ENCODE peak calls at places on chromosome 4, in seven cellular contexts. E, T, Y, J, S, I and Q are unnamed samples.

GRCh38 chr4:13612569-13612968 is 15.0 kb downstream of the BOD1L1 start:
- DNase-seq in E (no peak), T (no peak), Y (no peak), J (no peak), S (no peak), I (no peak), Q (no peak)

GRCh38 chr4:71338846-71339593 is at the start of gene SLC4A4:
- DNase-seq in E (peak), T (peak), Y (no peak), J (no peak), S (no peak), I (no peak), Q (no peak)

GRCh38 chr4:128388352-128388630 is 100.7 kb upstream of the PGRMC2 start:
- DNase-seq in E (no peak), T (peak), Y (no peak), J (no peak), S (no peak), I (no peak), Q (no peak)

GRCh38 chr4:176393306-176394013 is 73.7 kb downstream of the SPCS3 start:
- DNase-seq in E (no peak), T (no peak), Y (no peak), J (no peak), S (no peak), I (no peak), Q (no peak)

GRCh38 chr4:99722006-99722405 is 64.4 kb upstream of the C4orf54 start:
- DNase-seq in E (peak), T (no peak), Y (no peak), J (no peak), S (no peak), I (no peak), Q (no peak)

GRCh38 chr4:147034372-147034771 is 88.7 kb upstream of the TTC29 start:
- DNase-seq in E (no peak), T (peak), Y (no peak), J (no peak), S (no peak), I (no peak), Q (no peak)

GRCh38 chr4:142615324-142615665 is 230.8 kb downstream of the INPP4B start:
- DNase-seq in E (no peak), T (peak), Y (no peak), J (no peak), S (no peak), I (no peak), Q (no peak)

GRCh38 chr4:8188085-8188484 is 11.0 kb upstream of the SH3TC1 start:
- DNase-seq in E (no peak), T (no peak), Y (no peak), J (no peak), S (no peak), I (no peak), Q (no peak)

GRCh38 chr4:7323461-7323871 is 111.3 kb downstream of the PSAPL1 start:
- DNase-seq in E (no peak), T (no peak), Y (no peak), J (no peak), S (no peak), I (no peak), Q (no peak)

GRCh38 chr4:182828678-182829025 is 88.5 kb downstream of the DCTD start:
- DNase-seq in E (no peak), T (no peak), Y (no peak), J (no peak), S (no peak), I (no peak), Q (no peak)

GRCh38 chr4:36187723-36188333 is 56.5 kb downstream of the ARAP2 start:
- DNase-seq in E (peak), T (peak), Y (no peak), J (no peak), S (no peak), I (no peak), Q (no peak)

GRCh38 chr4:24140892-24141291 is 251.0 kb upstream of the PPARGC1A start:
- DNase-seq in E (no peak), T (no peak), Y (no peak), J (no peak), S (no peak), I (no peak), Q (no peak)

GRCh38 chr4:16205298-16206164 is 20.7 kb downstream of the TAPT1 start:
- DNase-seq in E (peak), T (no peak), Y (no peak), J (no peak), S (no peak), I (no peak), Q (no peak)

GRCh38 chr4:141132689-141133145 is 552 bp downstream of the RNF150 start:
- DNase-seq in E (peak), T (peak), Y (no peak), J (no peak), S (no peak), I (no peak), Q (no peak)

GRCh38 chr4:134202557-134202956 is 968 bp upstream of the PABPC4L start:
- DNase-seq in E (no peak), T (peak), Y (no peak), J (no peak), S (no peak), I (no peak), Q (no peak)

GRCh38 chr4:18020145-18020670 is 1.3 kb downstream of the LCORL start:
- DNase-seq in E (peak), T (peak), Y (no peak), J (peak), S (peak), I (no peak), Q (no peak)

GRCh38 chr4:18021720-18022571 is at the start of gene LCORL:
- DNase-seq in E (peak), T (peak), Y (peak), J (peak), S (peak), I (peak), Q (peak)

GRCh38 chr4:18021470-18021719 is 160 bp downstream of the LCORL start:
- DNase-seq in E (no peak), T (peak), Y (no peak), J (no peak), S (no peak), I (no peak), Q (no peak)

GRCh38 chr4:18022572-18023039 is 1.1 kb upstream of the LCORL start:
- DNase-seq in E (no peak), T (no peak), Y (no peak), J (no peak), S (peak), I (no peak), Q (no peak)

GRCh38 chr4:18020671-18021469 is 685 bp downstream of the LCORL start:
- DNase-seq in E (peak), T (peak), Y (peak), J (peak), S (peak), I (peak), Q (peak)
- TF ChIP-seq CTCF in E (no peak), T (no peak), Y (peak), J (no peak), S (peak), I (no peak), Q (no peak)

GRCh38 chr4:46329118-46329976 is 60.6 kb downstream of the GABRA2 start:
- DNase-seq in E (peak), T (peak), Y (no peak), J (no peak), S (peak), I (no peak), Q (no peak)

DNA sequence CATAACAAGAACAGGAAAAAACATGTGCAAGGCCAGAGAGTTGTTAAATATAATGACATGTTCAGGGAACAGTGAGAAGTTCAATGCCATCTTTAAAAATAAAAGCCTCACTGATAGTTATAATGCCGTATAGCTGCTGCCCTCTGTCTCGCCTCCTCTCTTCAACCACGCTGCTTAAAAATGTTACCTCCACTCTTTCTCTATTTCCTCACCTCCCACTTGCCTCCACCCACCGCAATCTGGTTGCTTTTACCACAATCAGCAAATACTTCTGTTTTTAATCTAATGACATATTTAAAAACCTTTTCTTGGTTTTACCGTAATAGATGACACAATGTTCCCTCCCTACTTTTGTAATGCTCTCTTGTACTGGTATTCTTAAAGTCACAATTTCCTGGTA is 66.0 kb downstream of the GABRA2 start:
- DNase-seq in E (no peak), T (no peak), Y (no peak), J (no peak), S (no peak), I (no peak), Q (no peak)
- H3K27ac ChIP-seq in E (no peak), T (no peak), Y (peak), J (no peak), S (no peak), I (no peak), Q (no peak)

DNA sequence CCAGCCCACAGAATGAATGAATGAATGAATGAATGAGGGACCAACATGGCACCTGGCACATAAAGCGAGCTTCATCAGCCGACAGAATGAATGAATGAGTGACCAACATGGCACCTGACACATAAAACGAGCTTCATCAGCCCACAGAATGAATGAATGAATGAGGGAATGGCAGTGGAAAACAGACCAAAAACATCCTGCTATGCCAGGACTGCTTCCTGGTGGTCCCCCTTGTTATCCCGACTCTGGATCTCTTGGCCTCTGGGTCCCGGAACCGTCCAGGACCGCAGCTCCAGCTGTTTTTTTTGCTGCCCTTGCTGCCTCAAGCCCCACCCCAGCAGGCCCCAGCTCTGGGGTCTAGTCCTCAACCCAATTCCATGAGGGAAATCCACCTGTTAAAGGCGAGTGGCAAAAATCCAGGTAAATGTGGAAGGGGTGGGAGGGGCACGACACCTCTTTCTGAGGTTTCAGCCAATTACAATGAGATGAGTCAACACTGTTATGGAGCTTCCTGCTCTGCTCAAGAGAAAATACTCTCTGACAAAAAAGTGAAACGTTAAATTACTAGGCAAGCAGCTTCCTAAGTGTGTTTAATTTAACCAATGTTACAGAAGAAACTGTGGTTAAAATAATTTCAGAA is 72.0 kb upstream of the MTNR1A start:
- DNase-seq in E (peak), T (peak), Y (no peak), J (no peak), S (no peak), I (no peak), Q (no peak)
- H3K4me3 ChIP-seq in E (no peak), T (no peak), Y (no peak), J (no peak), S (no peak), I (no peak), Q (no peak)

GRCh38 chr4:88674989-88675388 is 22.6 kb downstream of the NAP1L5 start:
- DNase-seq in E (no peak), T (peak), Y (no peak), J (no peak), S (no peak), I (no peak), Q (no peak)

GRCh38 chr4:88674565-88674964 is 23.1 kb downstream of the NAP1L5 start:
- DNase-seq in E (no peak), T (peak), Y (no peak), J (no peak), S (no peak), I (no peak), Q (no peak)

GRCh38 chr4:88675543-88675942 is 22.1 kb downstream of the NAP1L5 start:
- DNase-seq in E (no peak), T (peak), Y (no peak), J (no peak), S (no peak), I (no peak), Q (no peak)

GRCh38 chr4:88673886-88674285 is 23.7 kb downstream of the NAP1L5 start:
- DNase-seq in E (no peak), T (no peak), Y (no peak), J (no peak), S (no peak), I (no peak), Q (no peak)

DNA sequence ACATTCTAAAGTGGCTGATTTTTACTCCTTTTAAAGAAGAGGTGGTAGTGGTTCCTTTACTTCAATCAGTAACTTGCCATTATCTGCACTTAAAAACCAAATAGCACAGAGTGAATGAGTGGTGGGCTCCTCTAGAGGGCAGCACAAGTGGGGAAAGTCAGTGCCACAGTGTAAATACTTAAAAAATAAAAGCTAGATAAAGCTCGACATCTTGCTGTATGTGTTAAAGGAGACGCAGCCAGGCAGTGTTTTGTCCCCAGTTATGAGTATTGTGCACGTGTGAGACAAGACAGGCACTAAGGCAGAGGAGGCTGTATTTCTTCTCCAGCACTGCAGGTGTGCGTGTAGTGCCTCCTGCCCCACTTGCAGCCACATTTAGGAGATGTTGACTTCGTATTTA is 24.6 kb downstream of the NAP1L5 start:
- DNase-seq in E (peak), T (peak), Y (no peak), J (peak), S (peak), I (no peak), Q (no peak)
- TF ChIP-seq CTCF in E (peak), T (peak), Y (peak), J (peak), S (peak), I (peak), Q (no peak)